ENCODE peak calls at places on chromosomes 1 and 21, in eight cellular contexts. X is neural progenitor cell, S is heart right ventricle, T is Panc1, P is heart left ventricle, N is endothelial cell of umbilical vein, B is ovary, V is PC-3. U is an unnamed sample.

GRCh38 chr1:168391759-168392681 is 111.3 kb downstream of the TBX19 start:
- DNase-seq in T (no peak), B (no peak), N (no peak), P (no peak), S (no peak), V (peak; percentile 86), X (no peak), U (no peak)

GRCh38 chr1:206939841-206940587 is 6.3 kb downstream of the PIGR start:
- DNase-seq in S (no peak), T (no peak), X (no peak), V (no peak), B (no peak), P (no peak), N (no peak), U (no peak)

GRCh38 chr1:8389962-8390535 is 72.1 kb downstream of the SLC45A1 start:
- DNase-seq in S (no peak), V (no peak), P (no peak), T (no peak), X (no peak), N (no peak), B (no peak), U (no peak)

GRCh38 chr1:240906477-240906876 is 294.5 kb upstream of the GREM2 start:
- DNase-seq in S (no peak), V (no peak), B (no peak), N (peak; percentile 37), X (no peak), P (no peak), T (no peak), U (no peak)

GRCh38 chr1:117928881-117929339 is 511 bp downstream of the GDAP2 start:
- DNase-seq in N (peak; percentile 70), X (peak; percentile 82), S (peak; percentile 38), B (peak; percentile 29), V (peak; percentile 68), P (peak; percentile 74), T (no peak), U (peak; percentile 33)

GRCh38 chr21:29674343-29674742 is 265.5 kb downstream of the GRIK1 start:
- DNase-seq in B (no peak), P (no peak), X (no peak), T (no peak), N (no peak), S (no peak), V (no peak), U (peak; percentile 23)

GRCh38 chr1:220278991-220279390 is 6.7 kb upstream of the RAB3GAP2 start:
- DNase-seq in B (no peak), X (no peak), V (no peak), T (no peak), N (no peak), S (no peak), P (no peak), U (no peak)

GRCh38 chr1:222048030-222048632 is 306.2 kb upstream of the DUSP10 start:
- DNase-seq in N (no peak), T (no peak), V (peak; percentile 45), S (no peak), X (no peak), P (no peak), B (no peak), U (no peak)

GRCh38 chr1:107536266-107536665 is 395.4 kb downstream of the NTNG1 start:
- DNase-seq in T (no peak), N (no peak), X (no peak), P (no peak), B (no peak), V (peak; percentile 79), S (no peak), U (no peak)
- H3K4me1 ChIP-seq in T (no peaks in the 10 kb centered on the region), N (no peaks in the 10 kb centered on the region), X (peaks cover 16% of the 10 kb centered on the region), P (no peaks in the 10 kb centered on the region), B (no peaks in the 10 kb centered on the region), V (peaks cover 33% of the 10 kb centered on the region), S (no peaks in the 10 kb centered on the region), U (no peaks in the 10 kb centered on the region)

GRCh38 chr21:15524855-15525254 is 204.9 kb upstream of the USP25 start:
- DNase-seq in S (no peak), P (no peak), X (no peak), V (no peak), T (no peak), B (no peak), N (no peak), U (no peak)

GRCh38 chr21:15517394-15517793 is 212.4 kb upstream of the USP25 start:
- DNase-seq in X (no peak), V (no peak), B (no peak), S (no peak), P (no peak), T (no peak), N (no peak), U (no peak)

GRCh38 chr21:15522148-15522547 is 207.6 kb upstream of the USP25 start:
- DNase-seq in T (no peak), X (no peak), V (no peak), N (no peak), P (no peak), S (no peak), B (no peak), U (no peak)

GRCh38 chr21:15521644-15522001 is 208.2 kb upstream of the USP25 start:
- DNase-seq in X (no peak), T (no peak), V (no peak), B (no peak), N (no peak), S (no peak), P (no peak), U (no peak)

DNA sequence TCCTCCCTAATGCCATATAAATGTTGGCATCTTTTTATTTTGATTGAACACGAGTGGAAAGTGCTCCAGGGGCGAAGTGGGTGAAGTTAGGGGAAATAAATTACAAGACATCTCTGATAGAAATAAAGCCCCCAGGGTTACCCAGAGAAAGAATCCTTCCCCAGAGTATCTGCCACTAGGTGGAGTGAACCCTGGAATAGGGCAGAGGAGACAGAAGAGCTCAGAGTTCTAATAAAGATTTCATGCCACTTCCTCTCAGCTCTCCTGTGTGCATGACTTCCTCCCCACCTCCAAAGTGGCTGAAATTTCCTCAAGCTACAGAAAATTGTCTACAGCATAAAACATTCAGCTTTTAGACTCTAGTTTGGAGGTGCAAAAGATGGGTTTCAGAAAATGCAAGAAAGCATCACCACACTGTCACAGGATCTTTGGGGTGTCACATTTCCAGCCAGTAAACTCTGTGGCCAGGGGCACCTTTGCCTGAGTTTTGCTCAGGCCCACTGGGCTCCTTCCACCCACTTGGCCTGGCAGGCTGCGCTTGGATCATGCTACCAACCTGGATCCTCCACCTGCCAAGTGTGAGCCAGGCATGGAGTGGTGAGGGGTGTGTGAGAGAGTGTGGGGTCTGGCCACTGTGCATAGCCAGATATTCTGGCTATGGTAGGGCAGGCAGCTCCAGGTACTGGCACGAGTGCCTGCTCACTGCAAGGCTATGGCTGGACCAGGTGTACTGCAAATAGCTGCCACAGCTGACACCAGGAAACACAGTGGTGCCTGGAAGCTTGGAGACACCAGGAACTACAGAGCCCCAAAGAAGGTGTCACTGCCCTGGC is 208.8 kb upstream of the USP25 start:
- DNase-seq in N (no peak), S (no peak), P (no peak), X (peak; percentile 37), V (peak; percentile 43), B (no peak), T (no peak), U (peak; percentile 22)
- TF ChIP-seq CTCF in N (peak; percentile 17), S (no peak), P (no peak), X (peak; percentile 54), V (peak; percentile 58), B (no peak), T (peak; percentile 25), U (peak; percentile 35)

DNA sequence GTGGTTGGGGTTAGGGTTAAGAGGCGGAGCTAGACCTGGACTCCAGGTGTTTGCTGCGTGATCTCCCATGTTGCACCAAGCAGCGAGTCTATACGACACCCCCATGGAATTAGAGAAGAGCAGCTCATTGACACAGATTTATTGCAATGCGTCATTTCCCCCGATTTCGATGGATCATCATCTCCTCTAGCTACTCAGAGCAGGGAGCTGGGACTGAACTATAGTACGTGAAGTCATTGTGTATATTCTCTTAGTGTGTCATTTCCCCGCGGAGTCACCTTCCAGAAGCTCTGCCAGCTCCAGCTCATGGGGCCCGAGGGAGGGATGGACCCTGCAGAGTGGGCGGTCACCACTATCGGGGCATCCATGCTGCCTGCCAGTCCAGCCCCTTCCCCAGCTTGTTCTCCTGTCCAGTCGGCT is 7.5 kb upstream of the C2CD2 start:
- DNase-seq in V (peak; percentile 99), T (no peak), B (no peak), S (no peak), N (peak; percentile 87), X (no peak), P (no peak), U (no peak)
- H3K4me1 ChIP-seq in V (peaks cover 83% of the 10 kb centered on the region), T (peaks cover 23% of the 10 kb centered on the region), B (peaks cover 7% of the 10 kb centered on the region), S (peaks cover 19% of the 10 kb centered on the region), N (peaks cover 48% of the 10 kb centered on the region), X (peaks cover 18% of the 10 kb centered on the region), P (peaks cover 24% of the 10 kb centered on the region), U (peaks cover 11% of the 10 kb centered on the region)

GRCh38 chr1:20732588-20733360 is at the start of gene SH2D5:
- DNase-seq in S (no peak), N (peak; percentile 87), X (peak; percentile 87), P (no peak), V (peak; percentile 99), B (peak; percentile 75), T (peak; percentile 98), U (peak; percentile 89)

GRCh38 chr1:20732071-20732587 is 374 bp downstream of the SH2D5 start:
- DNase-seq in T (peak; percentile 67), S (peak; percentile 56), V (peak; percentile 82), N (peak; percentile 46), B (peak; percentile 61), X (peak; percentile 95), P (no peak), U (peak; percentile 86)

GRCh38 chr1:20731057-20731991 is 1.2 kb downstream of the SH2D5 start:
- DNase-seq in V (no peak), N (no peak), P (no peak), X (no peak), T (no peak), S (no peak), B (no peak), U (no peak)

GRCh38 chr1:20735581-20736111 is 3.1 kb upstream of the SH2D5 start:
- DNase-seq in S (no peak), B (no peak), X (no peak), T (no peak), V (no peak), N (no peak), P (no peak), U (no peak)

GRCh38 chr1:20733361-20733975 is 965 bp upstream of the SH2D5 start:
- DNase-seq in P (no peak), S (no peak), X (no peak), T (no peak), V (peak; percentile 10), B (no peak), N (no peak), U (no peak)
- TF ChIP-seq CTCF in P (no peak), S (no peak), X (no peak), T (peak; percentile 5), V (no peak), B (no peak), N (no peak), U (peak; percentile 4)

DNA sequence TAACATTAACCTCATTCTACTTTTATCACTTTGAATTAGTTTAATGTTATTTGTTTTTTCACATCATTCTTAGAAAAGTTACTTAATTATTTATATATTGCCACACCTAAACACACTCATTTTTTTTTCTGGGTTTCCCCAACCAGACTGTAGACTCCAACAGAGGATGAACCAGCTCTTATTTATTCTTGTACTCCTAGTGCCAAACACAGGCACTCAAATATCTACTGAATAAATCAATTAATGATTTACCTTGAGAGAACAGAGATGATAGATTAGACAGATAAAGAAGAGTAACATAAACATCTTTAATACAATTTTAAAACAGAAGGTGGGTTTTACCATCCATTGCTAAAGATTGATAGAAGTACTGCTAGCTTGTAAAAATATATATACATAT is 35.6 kb downstream of the EGLN1 start:
- DNase-seq in P (no peak), S (no peak), N (no peak), T (no peak), X (no peak), B (no peak), V (no peak), U (no peak)
- H3K4me1 ChIP-seq in P (peaks cover 67% of the 10 kb centered on the region), S (peaks cover 61% of the 10 kb centered on the region), N (peaks cover 39% of the 10 kb centered on the region), T (peaks cover 10% of the 10 kb centered on the region), X (no peaks in the 10 kb centered on the region), B (peaks cover 1% of the 10 kb centered on the region), V (peaks cover 54% of the 10 kb centered on the region), U (peaks cover 24% of the 10 kb centered on the region)